ENCODE peak calls at places on chromosomes 4 and X, in six cellular contexts. M, W, T, A, J and F are unnamed samples.

GRCh38 chrX:153913701-153914100 is 9.2 kb downstream of the AVPR2 start:
- DNase-seq in T (no peak), M (no peak), J (no peak), W (no peak), A (no peak), F (no peak)

GRCh38 chrX:97525981-97526380 is 642.3 kb downstream of the RPA4 start:
- DNase-seq in W (no peak), J (no peak), T (no peak), A (no peak), M (no peak), F (no peak)

GRCh38 chr4:153651961-153652784 is 31.9 kb upstream of the TLR2 start:
- DNase-seq in M (no peak), A (no peak), W (no peak), J (no peak), T (peak; percentile 50), F (no peak)

GRCh38 chr4:2937146-2937857 is 25.9 kb downstream of the NOP14 start:
- DNase-seq in T (peak; percentile 64), A (no peak), M (peak; percentile 67), J (no peak), W (no peak), F (no peak)

GRCh38 chr4:88613417-88613875 is 21.2 kb downstream of the HERC3 start:
- DNase-seq in A (no peak), J (peak; percentile 41), M (no peak), T (no peak), W (peak; percentile 58), F (no peak)

GRCh38 chrX:15674514-15674898 is 9.9 kb upstream of the CLTRN start:
- DNase-seq in T (peak; percentile 96), A (peak; percentile 89), J (peak; percentile 92), M (peak; percentile 98), W (no peak), F (peak; percentile 49)

GRCh38 chr4:3766207-3766790 is at the start of gene ADRA2C:
- DNase-seq in A (no peak), J (no peak), W (no peak), T (no peak), M (no peak), F (no peak)

GRCh38 chr4:41140410-41140809 is 73.9 kb downstream of the APBB2 start:
- DNase-seq in J (no peak), T (no peak), W (no peak), M (no peak), A (no peak), F (no peak)

GRCh38 chrX:29666361-29666760 is 549.0 kb upstream of the MAGEB2 start:
- DNase-seq in M (no peak), T (no peak), W (no peak), A (no peak), J (no peak), F (no peak)

GRCh38 chr4:16573181-16573580 is 325.3 kb downstream of the LDB2 start:
- DNase-seq in T (no peak), M (no peak), J (no peak), W (no peak), A (no peak), F (no peak)